ENCODE peak calls at places on chromosomes 12 and 14, in eight cellular contexts. One of them, this sample, is unnamed.

GRCh38 chr12:11863478-11863906 is 207.2 kb upstream of the BCL2L14 start:
- DNase-seq in body of pancreas: peak
- DNase-seq in lower leg skin: no peak
- DNase-seq in right lobe of liver: no peak
- DNase-seq in A549: no peak
- DNase-seq in suprapubic skin: no peak
- DNase-seq in tibial nerve: no peak
- DNase-seq in erythroblast: no peak
- DNase-seq in this sample: no peak

GRCh38 chr14:33062476-33062875 is 123.8 kb downstream of the NPAS3 start:
- DNase-seq in body of pancreas: peak
- DNase-seq in lower leg skin: no peak
- DNase-seq in right lobe of liver: no peak
- DNase-seq in A549: no peak
- DNase-seq in suprapubic skin: no peak
- DNase-seq in tibial nerve: no peak
- DNase-seq in erythroblast: no peak
- DNase-seq in this sample: no peak

GRCh38 chr14:64504897-64505771 is 564 bp downstream of the ZBTB1 start:
- DNase-seq in body of pancreas: peak
- DNase-seq in lower leg skin: peak
- DNase-seq in right lobe of liver: peak
- DNase-seq in A549: peak
- DNase-seq in suprapubic skin: peak
- DNase-seq in tibial nerve: peak
- DNase-seq in erythroblast: peak
- DNase-seq in this sample: peak

GRCh38 chr14:102335163-102335562 is 15.6 kb downstream of the ZNF839 start:
- DNase-seq in body of pancreas: no peak
- DNase-seq in lower leg skin: no peak
- DNase-seq in right lobe of liver: no peak
- DNase-seq in A549: no peak
- DNase-seq in suprapubic skin: no peak
- DNase-seq in tibial nerve: no peak
- DNase-seq in erythroblast: no peak
- DNase-seq in this sample: no peak

GRCh38 chr14:102217399-102217798 is 77.7 kb downstream of the WDR20 start:
- DNase-seq in body of pancreas: no peak
- DNase-seq in lower leg skin: no peak
- DNase-seq in right lobe of liver: no peak
- DNase-seq in A549: no peak
- DNase-seq in suprapubic skin: no peak
- DNase-seq in tibial nerve: no peak
- DNase-seq in erythroblast: no peak
- DNase-seq in this sample: no peak

GRCh38 chr14:95480109-95480886 is 36.2 kb downstream of the SYNE3 start:
- DNase-seq in body of pancreas: peak
- DNase-seq in lower leg skin: peak
- DNase-seq in right lobe of liver: no peak
- DNase-seq in A549: no peak
- DNase-seq in suprapubic skin: peak
- DNase-seq in tibial nerve: peak
- DNase-seq in erythroblast: peak
- DNase-seq in this sample: peak

GRCh38 chr12:92080390-92081285 is 65.0 kb downstream of the BTG1 start:
- DNase-seq in body of pancreas: no peak
- DNase-seq in lower leg skin: no peak
- DNase-seq in right lobe of liver: no peak
- DNase-seq in A549: peak
- DNase-seq in suprapubic skin: no peak
- DNase-seq in tibial nerve: no peak
- DNase-seq in erythroblast: no peak
- DNase-seq in this sample: no peak

GRCh38 chr14:85535316-85535715 is 5.4 kb downstream of the FLRT2 start:
- DNase-seq in body of pancreas: no peak
- DNase-seq in lower leg skin: no peak
- DNase-seq in right lobe of liver: no peak
- DNase-seq in A549: no peak
- DNase-seq in suprapubic skin: no peak
- DNase-seq in tibial nerve: no peak
- DNase-seq in erythroblast: no peak
- DNase-seq in this sample: no peak

GRCh38 chr12:12474931-12475485 is 87.7 kb downstream of the DUSP16 start:
- DNase-seq in body of pancreas: no peak
- DNase-seq in lower leg skin: no peak
- DNase-seq in right lobe of liver: no peak
- DNase-seq in A549: no peak
- DNase-seq in suprapubic skin: no peak
- DNase-seq in tibial nerve: no peak
- DNase-seq in erythroblast: no peak
- DNase-seq in this sample: no peak

GRCh38 chr14:77864580-77864979 is 64.7 kb downstream of the ADCK1 start:
- DNase-seq in body of pancreas: no peak
- DNase-seq in lower leg skin: no peak
- DNase-seq in right lobe of liver: no peak
- DNase-seq in A549: no peak
- DNase-seq in suprapubic skin: no peak
- DNase-seq in tibial nerve: no peak
- DNase-seq in erythroblast: no peak
- DNase-seq in this sample: no peak

GRCh38 chr12:109594566-109595317 is 21.1 kb downstream of the MVK start:
- DNase-seq in body of pancreas: no peak
- DNase-seq in lower leg skin: no peak
- DNase-seq in right lobe of liver: no peak
- DNase-seq in A549: no peak
- DNase-seq in suprapubic skin: no peak
- DNase-seq in tibial nerve: no peak
- DNase-seq in erythroblast: no peak
- DNase-seq in this sample: no peak

GRCh38 chr12:54134850-54135249 is 53.9 kb downstream of the SMUG1 start:
- DNase-seq in body of pancreas: no peak
- DNase-seq in lower leg skin: no peak
- DNase-seq in right lobe of liver: no peak
- DNase-seq in A549: no peak
- DNase-seq in suprapubic skin: no peak
- DNase-seq in tibial nerve: no peak
- DNase-seq in erythroblast: no peak
- DNase-seq in this sample: no peak

GRCh38 chr14:50101417-50101816 is 15.0 kb downstream of the VCPKMT start:
- DNase-seq in body of pancreas: no peak
- DNase-seq in lower leg skin: no peak
- DNase-seq in right lobe of liver: no peak
- DNase-seq in A549: no peak
- DNase-seq in suprapubic skin: no peak
- DNase-seq in tibial nerve: no peak
- DNase-seq in erythroblast: no peak
- DNase-seq in this sample: no peak

GRCh38 chr12:106999444-106999843 is 12.5 kb upstream of the MTERF2 start:
- DNase-seq in body of pancreas: no peak
- DNase-seq in lower leg skin: no peak
- DNase-seq in right lobe of liver: no peak
- DNase-seq in A549: no peak
- DNase-seq in suprapubic skin: no peak
- DNase-seq in tibial nerve: no peak
- DNase-seq in erythroblast: no peak
- DNase-seq in this sample: no peak

GRCh38 chr12:131828671-131829350 is 618 bp downstream of the MMP17 start:
- DNase-seq in body of pancreas: no peak
- DNase-seq in lower leg skin: no peak
- DNase-seq in right lobe of liver: no peak
- DNase-seq in A549: no peak
- DNase-seq in suprapubic skin: no peak
- DNase-seq in tibial nerve: no peak
- DNase-seq in erythroblast: no peak
- DNase-seq in this sample: peak

GRCh38 chr12:27185234-27186045 is 58.6 kb upstream of the STK38L start:
- DNase-seq in body of pancreas: no peak
- DNase-seq in lower leg skin: no peak
- DNase-seq in right lobe of liver: no peak
- DNase-seq in A549: no peak
- DNase-seq in suprapubic skin: no peak
- DNase-seq in tibial nerve: no peak
- DNase-seq in erythroblast: no peak
- DNase-seq in this sample: no peak

GRCh38 chr12:92602476-92602875 is 100.3 kb upstream of the PLEKHG7 start:
- DNase-seq in body of pancreas: no peak
- DNase-seq in lower leg skin: no peak
- DNase-seq in right lobe of liver: no peak
- DNase-seq in A549: no peak
- DNase-seq in suprapubic skin: no peak
- DNase-seq in tibial nerve: no peak
- DNase-seq in erythroblast: no peak
- DNase-seq in this sample: no peak

GRCh38 chr12:54853933-54854538 is at the start of gene MUCL1:
- DNase-seq in body of pancreas: peak
- DNase-seq in lower leg skin: no peak
- DNase-seq in right lobe of liver: no peak
- DNase-seq in A549: peak
- DNase-seq in suprapubic skin: no peak
- DNase-seq in tibial nerve: no peak
- DNase-seq in erythroblast: peak
- DNase-seq in this sample: peak

GRCh38 chr12:47316609-47317049 is 236.9 kb upstream of the AMIGO2 start:
- DNase-seq in body of pancreas: no peak
- DNase-seq in lower leg skin: no peak
- DNase-seq in right lobe of liver: no peak
- DNase-seq in A549: no peak
- DNase-seq in suprapubic skin: no peak
- DNase-seq in tibial nerve: no peak
- DNase-seq in erythroblast: no peak
- DNase-seq in this sample: no peak

GRCh38 chr12:56160160-56160763 is 2.1 kb downstream of the MYL6 start:
- DNase-seq in body of pancreas: no peak
- DNase-seq in lower leg skin: no peak
- DNase-seq in right lobe of liver: no peak
- DNase-seq in A549: no peak
- DNase-seq in suprapubic skin: no peak
- DNase-seq in tibial nerve: no peak
- DNase-seq in erythroblast: no peak
- DNase-seq in this sample: peak
- TF ChIP-seq POLR2A in body of pancreas: no peak
- TF ChIP-seq POLR2A in lower leg skin: no peak
- TF ChIP-seq POLR2A in right lobe of liver: no peak
- TF ChIP-seq POLR2A in A549: no peak
- TF ChIP-seq POLR2A in suprapubic skin: no peak
- TF ChIP-seq POLR2A in tibial nerve: no peak
- TF ChIP-seq POLR2A in erythroblast: no peak
- TF ChIP-seq POLR2A in this sample: no peak

GRCh38 chr12:6215932-6216494 is 15.8 kb downstream of the CD9 start:
- DNase-seq in body of pancreas: peak
- DNase-seq in lower leg skin: peak
- DNase-seq in right lobe of liver: no peak
- DNase-seq in A549: peak
- DNase-seq in suprapubic skin: peak
- DNase-seq in tibial nerve: peak
- DNase-seq in erythroblast: no peak
- DNase-seq in this sample: peak
- TF ChIP-seq POLR2A in body of pancreas: no peak
- TF ChIP-seq POLR2A in lower leg skin: no peak
- TF ChIP-seq POLR2A in right lobe of liver: no peak
- TF ChIP-seq POLR2A in A549: no peak
- TF ChIP-seq POLR2A in suprapubic skin: no peak
- TF ChIP-seq POLR2A in tibial nerve: no peak
- TF ChIP-seq POLR2A in erythroblast: no peak
- TF ChIP-seq POLR2A in this sample: no peak

GRCh38 chr12:108479364-108480070 is 35.6 kb upstream of the FICD start:
- DNase-seq in body of pancreas: no peak
- DNase-seq in lower leg skin: no peak
- DNase-seq in right lobe of liver: no peak
- DNase-seq in A549: no peak
- DNase-seq in suprapubic skin: no peak
- DNase-seq in tibial nerve: no peak
- DNase-seq in erythroblast: no peak
- DNase-seq in this sample: no peak

GRCh38 chr12:108478611-108479010 is 36.5 kb upstream of the FICD start:
- DNase-seq in body of pancreas: no peak
- DNase-seq in lower leg skin: no peak
- DNase-seq in right lobe of liver: no peak
- DNase-seq in A549: no peak
- DNase-seq in suprapubic skin: no peak
- DNase-seq in tibial nerve: no peak
- DNase-seq in erythroblast: no peak
- DNase-seq in this sample: no peak

GRCh38 chr12:108477055-108477880 is 37.8 kb upstream of the FICD start:
- DNase-seq in body of pancreas: no peak
- DNase-seq in lower leg skin: peak
- DNase-seq in right lobe of liver: no peak
- DNase-seq in A549: no peak
- DNase-seq in suprapubic skin: no peak
- DNase-seq in tibial nerve: no peak
- DNase-seq in erythroblast: no peak
- DNase-seq in this sample: no peak

GRCh38 chr12:108475396-108475795 is 39.7 kb upstream of the FICD start:
- DNase-seq in body of pancreas: no peak
- DNase-seq in lower leg skin: no peak
- DNase-seq in right lobe of liver: no peak
- DNase-seq in A549: no peak
- DNase-seq in suprapubic skin: no peak
- DNase-seq in tibial nerve: no peak
- DNase-seq in erythroblast: no peak
- DNase-seq in this sample: no peak

GRCh38 chr12:108477881-108478259 is 37.2 kb upstream of the FICD start:
- DNase-seq in body of pancreas: no peak
- DNase-seq in lower leg skin: no peak
- DNase-seq in right lobe of liver: no peak
- DNase-seq in A549: no peak
- DNase-seq in suprapubic skin: no peak
- DNase-seq in tibial nerve: no peak
- DNase-seq in erythroblast: no peak
- DNase-seq in this sample: no peak
- TF ChIP-seq POLR2A in body of pancreas: no peak
- TF ChIP-seq POLR2A in lower leg skin: no peak
- TF ChIP-seq POLR2A in right lobe of liver: no peak
- TF ChIP-seq POLR2A in A549: no peak
- TF ChIP-seq POLR2A in suprapubic skin: no peak
- TF ChIP-seq POLR2A in tibial nerve: no peak
- TF ChIP-seq POLR2A in erythroblast: no peak
- TF ChIP-seq POLR2A in this sample: no peak

GRCh38 chr12:57891639-57892228 is 45.2 kb upstream of the CTDSP2 start:
- DNase-seq in body of pancreas: no peak
- DNase-seq in lower leg skin: no peak
- DNase-seq in right lobe of liver: no peak
- DNase-seq in A549: no peak
- DNase-seq in suprapubic skin: no peak
- DNase-seq in tibial nerve: no peak
- DNase-seq in erythroblast: no peak
- DNase-seq in this sample: no peak

GRCh38 chr12:57890191-57891120 is 43.9 kb upstream of the CTDSP2 start:
- DNase-seq in body of pancreas: no peak
- DNase-seq in lower leg skin: no peak
- DNase-seq in right lobe of liver: no peak
- DNase-seq in A549: no peak
- DNase-seq in suprapubic skin: no peak
- DNase-seq in tibial nerve: no peak
- DNase-seq in erythroblast: no peak
- DNase-seq in this sample: no peak

GRCh38 chr12:57888407-57889157 is 42.1 kb upstream of the CTDSP2 start:
- DNase-seq in body of pancreas: no peak
- DNase-seq in lower leg skin: no peak
- DNase-seq in right lobe of liver: no peak
- DNase-seq in A549: no peak
- DNase-seq in suprapubic skin: no peak
- DNase-seq in tibial nerve: no peak
- DNase-seq in erythroblast: no peak
- DNase-seq in this sample: no peak

GRCh38 chr12:57887631-57888406 is 41.3 kb upstream of the CTDSP2 start:
- DNase-seq in body of pancreas: no peak
- DNase-seq in lower leg skin: no peak
- DNase-seq in right lobe of liver: no peak
- DNase-seq in A549: no peak
- DNase-seq in suprapubic skin: no peak
- DNase-seq in tibial nerve: no peak
- DNase-seq in erythroblast: no peak
- DNase-seq in this sample: peak

GRCh38 chr12:57889541-57889989 is 43.0 kb upstream of the CTDSP2 start:
- DNase-seq in body of pancreas: peak
- DNase-seq in lower leg skin: peak
- DNase-seq in right lobe of liver: no peak
- DNase-seq in A549: no peak
- DNase-seq in suprapubic skin: peak
- DNase-seq in tibial nerve: peak
- DNase-seq in erythroblast: no peak
- DNase-seq in this sample: peak
- TF ChIP-seq POLR2A in body of pancreas: no peak
- TF ChIP-seq POLR2A in lower leg skin: no peak
- TF ChIP-seq POLR2A in right lobe of liver: no peak
- TF ChIP-seq POLR2A in A549: no peak
- TF ChIP-seq POLR2A in suprapubic skin: no peak
- TF ChIP-seq POLR2A in tibial nerve: peak
- TF ChIP-seq POLR2A in erythroblast: no peak
- TF ChIP-seq POLR2A in this sample: no peak